ENCODE peak calls at places on chromosomes 7 and 10, in seven cellular contexts. V is GM23338, A is fibroblast of lung, O is IMR-90, T is GM23248, Z is HCT116, Q is hepatocyte. K is an unnamed sample.

GRCh38 chr10:116767235-116767634 is 24.9 kb upstream of the HSPA12A start:
- DNase-seq in A (peak; percentile 5), V (peak; percentile 16), O (no peak), T (peak; percentile 65), Z (no peak), Q (peak; percentile 33), K (no peak)

GRCh38 chr7:125423444-125424155 is 494.0 kb upstream of the POT1 start:
- DNase-seq in Z (no peak), O (no peak), Q (no peak), V (no peak), T (no peak), A (peak; percentile 53), K (peak; percentile 47)

GRCh38 chr10:78470267-78471103 is 436.8 kb downstream of the RPS24 start:
- DNase-seq in Q (no peak), V (no peak), Z (no peak), A (peak; percentile 25), T (no peak), O (peak; percentile 18), K (peak; percentile 20)

GRCh38 chr7:56213574-56213973 is 97.4 kb upstream of the NUPR2 start:
- DNase-seq in O (no peak), Z (no peak), A (no peak), V (no peak), T (no peak), Q (no peak), K (no peak)

GRCh38 chr10:49080071-49080470 is 35.3 kb downstream of the VSTM4 start:
- DNase-seq in O (peak; percentile 38), Q (peak; percentile 61), A (peak; percentile 51), V (no peak), T (peak; percentile 38), Z (no peak), K (peak; percentile 43)

GRCh38 chr7:260441-261281 is 29.3 kb upstream of the FOXL3 start:
- DNase-seq in Z (no peak), Q (no peak), V (no peak), T (no peak), O (no peak), A (no peak), K (no peak)

GRCh38 chr7:141294122-141294829 is 220.4 kb downstream of the TMEM178B start:
- DNase-seq in Q (no peak), V (no peak), Z (no peak), T (no peak), A (no peak), O (no peak), K (no peak)

GRCh38 chr10:14063531-14064317 is 267.0 kb downstream of the FRMD4A start:
- DNase-seq in O (peak; percentile 87), A (peak; percentile 96), Q (peak; percentile 47), T (peak; percentile 72), V (no peak), Z (no peak), K (peak; percentile 95)

GRCh38 chr10:88651131-88651541 is 13.1 kb upstream of the LIPF start:
- DNase-seq in Z (no peak), T (peak; percentile 89), O (peak; percentile 94), V (no peak), A (peak; percentile 92), Q (peak; percentile 11), K (peak; percentile 91)

GRCh38 chr10:110153396-110153795 is 54.0 kb upstream of the MXI1 start:
- DNase-seq in A (no peak), T (no peak), V (no peak), O (no peak), Q (no peak), Z (no peak), K (no peak)

GRCh38 chr10:89216056-89216455 is 8.9 kb upstream of the CH25H start:
- DNase-seq in Q (no peak), Z (no peak), V (no peak), A (no peak), T (peak; percentile 28), O (no peak), K (no peak)

GRCh38 chr7:38448076-38448475 is 174.6 kb upstream of the TARP start:
- DNase-seq in Q (no peak), V (no peak), T (peak; percentile 51), A (peak; percentile 68), Z (no peak), O (peak; percentile 83), K (peak; percentile 60)

GRCh38 chr7:105766421-105767191 is 109.8 kb downstream of the ATXN7L1 start:
- DNase-seq in A (peak; percentile 82), V (no peak), Q (no peak), Z (no peak), O (peak; percentile 66), T (no peak), K (peak; percentile 82)

GRCh38 chr10:123551259-123551658 is 114.9 kb upstream of the GPR26 start:
- DNase-seq in T (no peak), O (no peak), Q (no peak), Z (no peak), V (no peak), A (no peak), K (no peak)

GRCh38 chr10:103616705-103617361 is 123.3 kb downstream of the NEURL1 start:
- DNase-seq in Z (no peak), Q (peak; percentile 57), A (peak; percentile 36), O (peak; percentile 80), V (no peak), T (peak; percentile 98), K (no peak)

GRCh38 chr10:98242823-98243222 is 25.2 kb downstream of the LOXL4 start:
- DNase-seq in T (peak; percentile 51), V (no peak), Z (no peak), O (peak; percentile 56), Q (peak; percentile 39), A (peak; percentile 36), K (no peak)

GRCh38 chr10:86290933-86291615 is 75.5 kb downstream of the GRID1 start:
- DNase-seq in A (no peak), O (no peak), V (no peak), Q (no peak), Z (no peak), T (no peak), K (no peak)

GRCh38 chr10:58511765-58512469 is 755 bp upstream of the BICC1 start:
- DNase-seq in Z (no peak), Q (peak; percentile 19), V (peak; percentile 24), O (peak; percentile 43), T (peak; percentile 66), A (peak; percentile 6), K (no peak)

GRCh38 chr10:114881916-114882315 is 56.1 kb upstream of the TRUB1 start:
- DNase-seq in V (no peak), T (no peak), Z (no peak), A (no peak), Q (peak; percentile 10), O (no peak), K (no peak)

GRCh38 chr7:148485618-148486017 is 104.9 kb upstream of the C7orf33 start:
- DNase-seq in T (no peak), A (no peak), V (no peak), Z (no peak), Q (peak; percentile 18), O (no peak), K (no peak)

GRCh38 chr7:46468753-46469356 is 547.8 kb upstream of the IGFBP3 start:
- DNase-seq in Q (peak; percentile 16), O (peak; percentile 35), V (peak; percentile 34), T (peak; percentile 40), Z (peak; percentile 51), A (peak; percentile 39), K (peak; percentile 26)

GRCh38 chr10:17851611-17852010 is 42.5 kb downstream of the MRC1 start:
- DNase-seq in T (no peak), Q (no peak), Z (no peak), V (peak; percentile 12), A (no peak), O (no peak), K (no peak)

GRCh38 chr10:110167149-110167548 is 40.3 kb upstream of the MXI1 start:
- DNase-seq in Z (no peak), V (no peak), A (no peak), T (no peak), Q (no peak), O (no peak), K (no peak)

GRCh38 chr10:108556176-108556575 is 1367.1 kb downstream of the XPNPEP1 start:
- DNase-seq in Q (no peak), Z (no peak), O (no peak), T (peak; percentile 64), A (peak; percentile 24), V (no peak), K (peak; percentile 5)

GRCh38 chr10:26507441-26507840 is 69.3 kb downstream of the APBB1IP start:
- DNase-seq in O (no peak), V (no peak), Z (no peak), T (peak; percentile 32), A (no peak), Q (no peak), K (no peak)

GRCh38 chr7:106166651-106167342 is 54.7 kb upstream of the SYPL1 start:
- DNase-seq in A (peak; percentile 73), V (peak; percentile 88), Q (peak; percentile 84), Z (peak; percentile 68), T (peak; percentile 81), O (peak; percentile 83), K (peak; percentile 63)

DNA sequence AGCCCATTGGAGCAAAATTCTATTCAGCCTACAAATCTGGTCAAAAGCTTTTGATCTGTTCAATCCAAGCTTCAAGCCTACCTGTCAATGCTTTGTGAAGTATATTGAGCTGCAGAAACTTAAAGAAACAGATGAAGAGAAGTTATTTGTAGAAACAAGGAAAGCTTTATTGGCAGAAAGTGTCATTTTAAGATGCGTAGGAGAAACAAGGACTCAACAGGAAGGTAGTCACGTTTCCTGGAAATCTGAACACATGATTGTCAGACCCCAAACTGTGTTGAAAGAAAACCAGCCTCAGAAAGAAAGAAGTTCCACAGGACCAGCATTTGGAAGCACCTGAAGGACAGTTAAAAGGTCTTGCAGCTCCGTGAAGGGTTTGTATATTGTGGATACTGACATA is 34.8 kb upstream of the PURB start:
- DNase-seq in O (no peak), Q (no peak), Z (no peak), A (no peak), V (no peak), T (no peak), K (no peak)
- H2AFZ ChIP-seq in O (no peak overlapping the region), Q (no peak overlapping the region), Z (no peak overlapping the region), A (no peak overlapping the region), V (no peak overlapping the region), T (no peak overlapping the region), K (no peak overlapping the region)

GRCh38 chr10:43045246-43045621 is 31.6 kb upstream of the RET start:
- DNase-seq in T (no peak), Z (no peak), A (no peak), V (no peak), O (no peak), Q (no peak), K (no peak)
- H3K4me3 ChIP-seq in T (no peak overlapping the region), Z (no peak overlapping the region), A (no peak overlapping the region), V (no peak overlapping the region), O (no peak overlapping the region), Q (no peak overlapping the region), K (no peak overlapping the region)

GRCh38 chr7:4683884-4684565 is 1.9 kb downstream of the FOXK1 start:
- DNase-seq in A (peak; percentile 72), Z (no peak), O (peak; percentile 87), Q (peak; percentile 58), T (peak; percentile 84), V (no peak), K (peak; percentile 73)
- H2AFZ ChIP-seq in A (no peak overlapping the region), Z (no peak overlapping the region), O (peak overlapping the region; percentile 69), Q (no peak overlapping the region), T (no peak overlapping the region), V (no peak overlapping the region), K (no peak overlapping the region)

DNA sequence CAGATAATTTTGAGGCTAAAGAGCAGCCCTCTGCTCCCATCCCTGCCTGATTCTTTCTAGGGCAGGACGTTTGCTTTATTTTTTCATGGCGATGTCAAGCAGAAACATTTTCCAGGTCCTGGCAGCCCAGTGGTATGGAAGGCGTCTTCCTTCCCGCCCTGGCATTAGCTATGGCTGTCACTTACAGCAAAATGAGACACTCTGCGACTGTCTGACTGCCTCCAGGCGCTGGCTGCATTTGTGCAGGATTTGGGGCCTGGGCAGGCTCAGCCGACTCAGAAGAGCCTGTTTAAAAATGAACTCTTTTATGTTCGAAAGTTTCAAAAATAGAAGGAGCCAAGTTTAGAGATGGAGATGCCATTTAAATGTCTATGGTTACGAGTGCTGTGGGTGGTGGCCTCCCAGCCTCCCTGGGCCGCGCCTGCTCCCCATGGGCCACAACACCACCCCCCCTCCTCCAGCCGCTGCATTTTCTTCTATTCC is 54.8 kb upstream of the TNS3 start:
- DNase-seq in T (no peak), V (no peak), A (no peak), O (no peak), Q (peak; percentile 15), Z (no peak), K (no peak)
- H3K4me3 ChIP-seq in T (no peak overlapping the region), V (no peak overlapping the region), A (no peak overlapping the region), O (no peak overlapping the region), Q (no peak overlapping the region), Z (no peak overlapping the region), K (no peak overlapping the region)

K was measured in astrocyte.